ENCODE peak calls at places on chromosome 3, in ten cellular contexts. V is uterus; D is heart right ventricle; S is pancreas; Q is neuronal stem cell; T is stomach; H is neural progenitor cell; G is CD8-positive, alpha-beta memory T cell; C is tibial nerve; E is psoas muscle. B is an unnamed sample. For H3K4me1, the result is how much of the 10 kb centered on the place peaks cover.

GRCh38 chr3:175255698-175256097 is 396.6 kb downstream of the NAALADL2 start:
- DNase-seq in V (no peak), D (no peak), S (no peak), Q (no peak), T (no peak), H (no peak), G (no peak), C (no peak), E (no peak), B (no peak)

GRCh38 chr3:159804726-159805410 is 183.8 kb upstream of the IL12A start:
- DNase-seq in V (peak), D (no peak), S (no peak), Q (peak), T (peak), H (peak), G (no peak), C (peak), E (peak), B (no peak)

GRCh38 chr3:58560771-58561311 is 16.4 kb downstream of the FAM107A start:
- DNase-seq in V (no peak), D (no peak), S (no peak), Q (peak), T (no peak), H (peak), G (no peak), C (no peak), E (no peak), B (no peak)

GRCh38 chr3:71681224-71681668 is 44.0 kb downstream of the EIF4E3 start:
- DNase-seq in V (peak), D (peak), S (peak), Q (peak), T (peak), H (peak), G (no peak), C (peak), E (peak), B (peak)

GRCh38 chr3:144028798-144029411 is 57.3 kb downstream of the DIPK2A start:
- DNase-seq in V (no peak), D (no peak), S (no peak), Q (no peak), T (no peak), H (no peak), G (no peak), C (no peak), E (no peak), B (no peak)

GRCh38 chr3:144162042-144162441 is 190.4 kb downstream of the DIPK2A start:
- DNase-seq in V (no peak), D (no peak), S (no peak), Q (no peak), T (no peak), H (no peak), G (no peak), C (no peak), E (no peak), B (no peak)

GRCh38 chr3:156396851-156397250 is 158.1 kb downstream of the SSR3 start:
- DNase-seq in V (no peak), D (no peak), S (no peak), Q (no peak), T (no peak), H (no peak), G (no peak), C (no peak), E (no peak), B (no peak)

GRCh38 chr3:60086811-60087210 is 1037.0 kb upstream of the CFAP20DC start:
- DNase-seq in V (no peak), D (no peak), S (no peak), Q (no peak), T (no peak), H (no peak), G (no peak), C (no peak), E (no peak), B (peak)

GRCh38 chr3:23435318-23435717 is 232.2 kb downstream of the UBE2E2 start:
- DNase-seq in V (no peak), D (no peak), S (no peak), Q (no peak), T (no peak), H (no peak), G (no peak), C (no peak), E (no peak), B (no peak)

GRCh38 chr3:62416109-62416508 is 42.8 kb upstream of the FEZF2 start:
- DNase-seq in V (no peak), D (no peak), S (no peak), Q (no peak), T (no peak), H (peak), G (no peak), C (no peak), E (no peak), B (no peak)

GRCh38 chr3:48847053-48847585 is 555 bp downstream of the PRKAR2A start:
- DNase-seq in V (peak), D (peak), S (peak), Q (peak), T (peak), H (peak), G (peak), C (peak), E (peak), B (peak)

GRCh38 chr3:73556520-73557371 is 68.0 kb downstream of the PDZRN3 start:
- DNase-seq in V (no peak), D (no peak), S (no peak), Q (no peak), T (no peak), H (no peak), G (no peak), C (no peak), E (peak), B (no peak)

GRCh38 chr3:72487078-72487765 is 361.0 kb downstream of the SHQ1 start:
- DNase-seq in V (peak), D (peak), S (peak), Q (no peak), T (peak), H (no peak), G (no peak), C (no peak), E (peak), B (no peak)

GRCh38 chr3:102866845-102867244 is 432.0 kb downstream of the ZPLD1 start:
- DNase-seq in V (no peak), D (no peak), S (no peak), Q (no peak), T (no peak), H (no peak), G (no peak), C (no peak), E (no peak), B (no peak)

GRCh38 chr3:181952221-181952620 is 240.5 kb downstream of the SOX2 start:
- DNase-seq in V (no peak), D (no peak), S (no peak), Q (no peak), T (no peak), H (no peak), G (no peak), C (no peak), E (no peak), B (no peak)

GRCh38 chr3:112672716-112673506 is 32.0 kb upstream of the CCDC80 start:
- DNase-seq in V (no peak), D (no peak), S (no peak), Q (no peak), T (no peak), H (no peak), G (no peak), C (no peak), E (no peak), B (no peak)

GRCh38 chr3:182895513-182896112 is 84.7 kb downstream of the DCUN1D1 start:
- DNase-seq in V (no peak), D (no peak), S (no peak), Q (no peak), T (no peak), H (no peak), G (no peak), C (no peak), E (no peak), B (no peak)

GRCh38 chr3:183375337-183375736 is 53.1 kb downstream of the MCF2L2 start:
- DNase-seq in V (no peak), D (no peak), S (no peak), Q (no peak), T (no peak), H (no peak), G (no peak), C (no peak), E (no peak), B (no peak)

DNA sequence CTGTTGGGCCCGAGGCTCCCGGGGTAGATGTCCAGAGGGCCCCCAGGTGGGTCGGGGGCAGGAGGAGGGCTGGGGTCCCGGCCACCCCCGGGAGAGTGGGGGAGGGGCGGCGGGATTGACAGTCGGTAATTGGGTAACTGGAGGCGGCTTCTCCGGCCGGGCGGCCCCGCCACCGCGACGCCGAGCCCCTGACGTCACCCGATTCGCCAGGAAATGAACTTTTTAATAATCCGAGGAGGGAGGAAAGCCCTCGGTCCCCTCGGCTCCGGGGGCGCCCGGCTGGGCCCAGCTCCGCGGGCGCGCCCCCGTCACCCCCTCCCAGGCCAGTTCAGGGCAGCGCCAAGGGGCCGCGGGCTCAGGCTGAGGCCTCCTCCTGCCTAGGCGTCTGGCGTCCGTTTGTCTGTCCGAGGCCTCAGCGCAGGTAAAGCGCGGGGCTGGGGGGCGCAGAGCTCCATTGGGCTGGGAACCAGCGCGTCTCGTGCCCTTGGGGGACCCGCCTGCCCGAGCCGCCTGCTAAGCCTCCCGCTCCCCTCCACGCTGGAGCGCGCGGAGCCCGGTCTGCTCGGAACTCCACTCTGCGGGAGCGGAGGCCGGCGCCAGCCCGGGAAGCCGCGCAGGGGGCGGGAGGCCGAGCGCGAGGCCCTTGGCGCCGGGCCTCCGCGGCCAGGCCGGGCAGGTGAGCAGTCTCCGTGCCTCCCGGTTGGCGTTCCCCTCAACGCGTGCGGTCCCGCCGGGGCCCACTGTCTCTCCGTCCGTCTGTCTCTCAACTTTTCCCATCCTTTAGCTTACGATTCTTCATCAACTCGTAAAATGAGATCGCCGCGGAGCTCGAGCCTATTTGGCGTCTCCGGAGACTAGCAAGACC is 3.8 kb downstream of the GATA2 start:
- DNase-seq in V (peak), D (peak), S (peak), Q (no peak), T (no peak), H (peak), G (peak), C (no peak), E (no peak), B (no peak)
- H3K4me1 ChIP-seq in V (under half), D (half or more), S (under half), Q (under half), T (half or more), H (half or more), G (under half), C (half or more), E (half or more), B (half or more)

GRCh38 chr3:150738688-150739087 is 24.3 kb downstream of the SIAH2 start:
- DNase-seq in V (no peak), D (no peak), S (no peak), Q (no peak), T (no peak), H (no peak), G (no peak), C (no peak), E (no peak), B (no peak)
- H3K4me1 ChIP-seq in V (under half), D (half or more), S (under half), Q (under half), T (under half), H (under half), G (under half), C (under half), E (under half), B (under half)

GRCh38 chr3:177141899-177142651 is 55.2 kb downstream of the TBL1XR1 start:
- DNase-seq in V (no peak), D (no peak), S (no peak), Q (no peak), T (no peak), H (no peak), G (no peak), C (no peak), E (no peak), B (no peak)
- H3K4me1 ChIP-seq in V (under half), D (half or more), S (under half), Q (under half), T (half or more), H (under half), G (half or more), C (under half), E (under half), B (half or more)

GRCh38 chr3:44984335-44984734 is 8.3 kb downstream of the EXOSC7 start:
- DNase-seq in V (no peak), D (no peak), S (no peak), Q (no peak), T (no peak), H (no peak), G (no peak), C (no peak), E (no peak), B (no peak)
- H3K4me1 ChIP-seq in V (under half), D (under half), S (under half), Q (under half), T (half or more), H (under half), G (under half), C (under half), E (under half), B (under half)

GRCh38 chr3:141072950-141073349 is 21.8 kb downstream of the SPSB4 start:
- DNase-seq in V (no peak), D (no peak), S (no peak), Q (no peak), T (no peak), H (no peak), G (no peak), C (no peak), E (no peak), B (no peak)
- H3K4me1 ChIP-seq in V (under half), D (under half), S (under half), Q (half or more), T (under half), H (half or more), G (under half), C (under half), E (under half), B (under half)

DNA sequence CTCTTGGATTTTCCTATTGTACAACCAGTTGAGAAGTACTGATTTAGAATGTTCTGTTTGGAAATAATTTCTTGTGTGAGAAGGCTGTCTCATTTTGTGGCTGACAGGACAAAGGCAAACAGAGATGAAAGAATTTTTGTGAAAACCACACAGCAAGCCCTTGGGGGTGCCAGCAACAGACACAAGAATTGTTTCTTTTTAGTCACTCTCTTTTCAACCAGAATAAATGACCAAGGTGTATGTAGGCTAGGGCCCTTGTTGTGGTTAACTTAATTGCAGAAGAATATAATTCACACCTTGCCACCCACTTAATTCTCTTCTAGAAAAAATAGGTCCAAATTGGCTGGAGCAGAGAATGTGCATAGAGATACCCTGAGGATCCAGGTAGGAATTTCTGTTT is 329.4 kb upstream of the TBC1D5 start:
- DNase-seq in V (no peak), D (no peak), S (no peak), Q (no peak), T (no peak), H (no peak), G (no peak), C (no peak), E (no peak), B (no peak)
- H3K4me1 ChIP-seq in V (under half), D (under half), S (under half), Q (under half), T (under half), H (under half), G (under half), C (under half), E (under half), B (under half)

GRCh38 chr3:186990878-186991308 is 60.6 kb downstream of the ST6GAL1 start:
- DNase-seq in V (peak), D (no peak), S (no peak), Q (no peak), T (no peak), H (no peak), G (no peak), C (no peak), E (no peak), B (no peak)

GRCh38 chr3:186991470-186991869 is 61.1 kb downstream of the ST6GAL1 start:
- DNase-seq in V (no peak), D (no peak), S (no peak), Q (no peak), T (no peak), H (no peak), G (no peak), C (no peak), E (no peak), B (no peak)

GRCh38 chr3:186993210-186993782 is 63.0 kb downstream of the ST6GAL1 start:
- DNase-seq in V (no peak), D (no peak), S (no peak), Q (no peak), T (no peak), H (no peak), G (no peak), C (no peak), E (no peak), B (no peak)

GRCh38 chr3:186996356-186996755 is 66.0 kb downstream of the ST6GAL1 start:
- DNase-seq in V (no peak), D (no peak), S (no peak), Q (no peak), T (no peak), H (no peak), G (no peak), C (no peak), E (no peak), B (no peak)

DNA sequence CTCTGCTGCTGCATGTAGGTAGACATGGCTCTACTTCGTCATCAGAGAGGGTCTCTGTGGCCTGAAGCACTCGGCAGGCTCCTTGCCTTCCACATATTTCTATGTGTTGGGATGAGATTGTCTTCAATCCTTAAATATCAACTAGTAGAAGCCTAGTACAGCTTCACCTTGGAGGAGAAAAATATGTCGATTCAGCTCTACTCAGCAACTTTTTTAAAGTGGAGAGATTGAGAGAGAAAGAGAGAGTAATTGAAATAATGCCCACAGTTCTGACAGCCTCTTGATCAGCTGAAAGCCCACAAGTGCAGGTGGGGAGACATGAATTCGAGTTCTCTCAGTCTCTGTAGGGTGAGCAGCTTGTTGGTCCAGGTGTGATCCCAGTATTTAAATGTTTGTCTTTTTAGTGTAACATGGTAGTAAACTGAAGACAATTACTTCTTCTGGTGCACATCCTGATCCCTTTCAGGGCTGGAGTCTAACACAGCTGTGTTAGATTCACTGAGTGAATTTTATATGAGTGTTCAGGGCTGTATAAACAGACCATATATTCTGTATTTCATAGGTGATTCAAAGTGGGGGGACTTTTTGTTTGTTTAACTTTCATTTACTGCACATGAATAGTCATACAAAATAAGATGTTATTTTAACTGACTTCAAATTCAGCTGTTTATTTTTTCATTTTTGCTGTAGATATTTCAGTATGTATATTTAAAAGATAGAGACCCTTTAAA is 63.8 kb downstream of the ST6GAL1 start:
- DNase-seq in V (no peak), D (no peak), S (no peak), Q (no peak), T (no peak), H (no peak), G (no peak), C (no peak), E (no peak), B (no peak)
- H3K4me1 ChIP-seq in V (under half), D (half or more), S (under half), Q (under half), T (under half), H (under half), G (under half), C (under half), E (under half), B (under half)

GRCh38 chr3:129032716-129033115 is 27.9 kb upstream of the GP9 start:
- DNase-seq in V (no peak), D (no peak), S (peak), Q (no peak), T (no peak), H (no peak), G (no peak), C (no peak), E (no peak), B (no peak)

GRCh38 chr3:129033619-129034321 is 26.8 kb upstream of the GP9 start:
- DNase-seq in V (no peak), D (no peak), S (peak), Q (no peak), T (no peak), H (no peak), G (no peak), C (no peak), E (no peak), B (no peak)

GRCh38 chr3:129034650-129035049 is 25.9 kb upstream of the GP9 start:
- DNase-seq in V (no peak), D (no peak), S (peak), Q (no peak), T (no peak), H (no peak), G (no peak), C (no peak), E (no peak), B (no peak)

GRCh38 chr3:129031476-129032215 is 28.9 kb upstream of the GP9 start:
- DNase-seq in V (no peak), D (no peak), S (peak), Q (no peak), T (no peak), H (no peak), G (no peak), C (no peak), E (no peak), B (no peak)

GRCh38 chr3:129033151-129033550 is 27.4 kb upstream of the GP9 start:
- DNase-seq in V (no peak), D (no peak), S (peak), Q (no peak), T (no peak), H (no peak), G (no peak), C (no peak), E (no peak), B (no peak)
- H3K4me1 ChIP-seq in V (under half), D (under half), S (under half), Q (under half), T (under half), H (under half), G (under half), C (under half), E (under half), B (under half)